ENCODE peak calls at places on chromosomes 11 and 22, in eight cellular contexts. N is HCT116; H is A549; S is psoas muscle; P is CD4-positive, CD25-positive, alpha-beta regulatory T cell; K is mucosa of descending colon; L is pancreas; J is right cardiac atrium. T is an unnamed sample.

GRCh38 chr11:131005829-131006228 is 89.5 kb upstream of the SNX19 start:
- ATAC-seq in P (no peak), L (no peak), J (no peak), N (no peak), K (no peak), S (no peak), H (no peak), T (no peak)

GRCh38 chr11:14625804-14626203 is 17.8 kb upstream of the PDE3B start:
- ATAC-seq in J (no peak), S (no peak), L (peak), K (no peak), H (no peak), P (no peak), N (no peak), T (no peak)

GRCh38 chr11:128522943-128523518 is 64.3 kb downstream of the ETS1 start:
- ATAC-seq in H (no peak), N (no peak), K (no peak), S (no peak), L (no peak), P (no peak), J (no peak), T (no peak)

GRCh38 chr22:23786261-23786710 is 480 bp upstream of the SMARCB1 start:
- ATAC-seq in K (no peak), P (no peak), J (peak), N (no peak), H (no peak), S (peak), L (no peak), T (no peak)

GRCh38 chr11:130181295-130182272 is 22.0 kb downstream of the ST14 start:
- ATAC-seq in P (no peak), K (peak), L (peak), S (peak), H (peak), J (peak), N (peak), T (no peak)

GRCh38 chr11:23155503-23155902 is 295.2 kb upstream of the CCDC179 start:
- ATAC-seq in J (no peak), P (no peak), L (no peak), K (no peak), S (no peak), H (no peak), N (no peak), T (no peak)

GRCh38 chr11:2301631-2302272 is at the start of the genes C11orf21 and TSPAN32:
- ATAC-seq in P (peak), L (peak), S (no peak), H (no peak), J (no peak), K (peak), N (no peak), T (no peak)

GRCh38 chr22:39491696-39492095 is 10.4 kb upstream of the MIEF1 start:
- ATAC-seq in K (no peak), N (no peak), H (no peak), L (no peak), P (no peak), S (no peak), J (no peak), T (no peak)

GRCh38 chr11:128521697-128522062 is 65.7 kb downstream of the ETS1 start:
- ATAC-seq in N (peak), L (peak), J (peak), H (peak), P (no peak), K (peak), S (peak), T (no peak)

GRCh38 chr11:78193806-78194205 is 5.1 kb downstream of the USP35 start:
- ATAC-seq in N (no peak), K (no peak), J (no peak), S (no peak), P (no peak), L (no peak), H (no peak), T (no peak)

GRCh38 chr11:33735166-33735425 is 1.1 kb downstream of the CD59 start:
- ATAC-seq in H (no peak), L (peak), S (no peak), N (no peak), P (no peak), K (no peak), J (no peak), T (no peak)

GRCh38 chr11:121451178-121451981 is 734 bp upstream of the SORL1 start:
- ATAC-seq in H (no peak), S (no peak), N (no peak), L (peak), J (no peak), K (peak), P (peak), T (no peak)

GRCh38 chr11:18145837-18146236 is 13.5 kb downstream of the MRGPRX3 start:
- ATAC-seq in J (no peak), L (no peak), S (no peak), P (no peak), K (no peak), H (no peak), N (no peak), T (no peak)

GRCh38 chr11:76637491-76638266 is 32.9 kb downstream of the LRRC32 start:
- ATAC-seq in S (peak), K (peak), J (peak), H (no peak), P (peak), L (peak), N (no peak), T (peak)

GRCh38 chr11:100753562-100753961 is 66.5 kb downstream of the ARHGAP42 start:
- ATAC-seq in J (peak), P (no peak), N (peak), H (peak), K (peak), S (no peak), L (no peak), T (no peak)

GRCh38 chr22:41976070-41976901 is 7.0 kb downstream of the SEPTIN3 start:
- ATAC-seq in K (peak), P (peak), J (peak), N (peak), S (peak), H (peak), L (peak), T (peak)

GRCh38 chr22:42688241-42688913 is 32.3 kb downstream of the A4GALT start:
- ATAC-seq in J (peak), H (peak), P (no peak), S (peak), L (peak), N (peak), K (peak), T (peak)

GRCh38 chr11:108672113-108672512 is 7.2 kb downstream of the DDX10 start:
- ATAC-seq in P (no peak), S (no peak), H (no peak), N (no peak), J (peak), K (no peak), L (no peak), T (no peak)

GRCh38 chr11:22787565-22788162 is 41.9 kb downstream of the SVIP start:
- ATAC-seq in S (peak), L (peak), N (peak), J (no peak), H (peak), P (peak), K (peak), T (no peak)

GRCh38 chr11:45901646-45902045 is 5.4 kb downstream of the FREY1 start:
- ATAC-seq in K (no peak), N (no peak), H (no peak), J (no peak), P (no peak), L (no peak), S (no peak), T (no peak)

GRCh38 chr11:45899448-45900174 is 7.5 kb downstream of the FREY1 start:
- ATAC-seq in S (peak), K (peak), H (peak), N (peak), P (peak), J (peak), L (peak), T (peak)

GRCh38 chr11:45899086-45899447 is 8.0 kb downstream of the FREY1 start:
- ATAC-seq in J (no peak), S (no peak), K (no peak), H (no peak), N (no peak), L (no peak), P (no peak), T (no peak)

GRCh38 chr11:45902452-45903380 is 4.4 kb downstream of the FREY1 start:
- ATAC-seq in J (no peak), L (no peak), H (no peak), P (no peak), N (no peak), K (no peak), S (no peak), T (no peak)

GRCh38 chr11:45900916-45901617 is 6.0 kb downstream of the FREY1 start:
- ATAC-seq in S (no peak), H (no peak), L (peak), P (no peak), J (no peak), N (no peak), K (no peak), T (no peak)
- H3K4me3 ChIP-seq in S (peak), H (peak), L (peak), P (no peak), J (no peak), N (no peak), K (no peak), T (peak)

GRCh38 chr11:84924290-84924689 is 702.9 kb downstream of the DLG2 start:
- ATAC-seq in P (no peak), J (no peak), K (no peak), S (no peak), H (no peak), L (no peak), N (no peak), T (no peak)

GRCh38 chr11:84923489-84923888 is 703.7 kb downstream of the DLG2 start:
- ATAC-seq in J (no peak), L (no peak), P (no peak), S (no peak), H (no peak), K (no peak), N (no peak), T (no peak)

GRCh38 chr11:84922212-84922805 is 704.8 kb downstream of the DLG2 start:
- ATAC-seq in H (no peak), L (no peak), N (no peak), J (no peak), P (no peak), S (no peak), K (no peak), T (no peak)

GRCh38 chr11:84922836-84923235 is 704.3 kb downstream of the DLG2 start:
- ATAC-seq in H (no peak), K (peak), N (no peak), S (no peak), L (no peak), P (no peak), J (no peak), T (no peak)
- H3K4me3 ChIP-seq in H (no peak), K (no peak), N (no peak), S (peak), L (no peak), P (no peak), J (peak), T (peak)

GRCh38 chr11:6303657-6304056 is 16.6 kb downstream of the CAVIN3 start:
- ATAC-seq in K (no peak), H (no peak), S (no peak), J (no peak), P (no peak), N (no peak), L (peak), T (no peak)

GRCh38 chr11:6312106-6312505 is 8.2 kb downstream of the CAVIN3 start:
- ATAC-seq in L (no peak), S (no peak), K (no peak), P (no peak), N (no peak), H (no peak), J (no peak), T (no peak)

DNA sequence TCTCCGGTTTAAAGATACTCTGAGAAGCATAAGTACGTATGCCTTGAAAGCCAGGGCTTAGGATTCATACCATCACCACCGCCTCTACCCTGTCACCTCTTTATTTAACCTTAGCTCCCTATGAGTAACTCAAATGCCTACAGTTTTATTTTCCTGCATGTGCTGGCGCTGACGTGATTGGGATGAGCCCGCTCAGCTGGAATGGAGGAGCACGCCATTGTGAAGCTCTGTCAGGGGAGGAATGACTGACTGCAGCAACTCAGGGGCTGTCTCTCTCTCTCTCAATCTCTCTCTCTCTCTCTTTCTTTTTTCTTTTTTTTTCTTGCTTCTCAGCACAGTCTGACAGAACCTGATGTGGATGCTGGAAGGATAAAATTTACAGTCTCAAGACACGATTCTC is 12.4 kb downstream of the CAVIN3 start:
- ATAC-seq in J (no peak), P (no peak), N (no peak), L (no peak), K (no peak), H (peak), S (no peak), T (no peak)
- H3K4me3 ChIP-seq in J (no peak), P (no peak), N (no peak), L (no peak), K (no peak), H (no peak), S (no peak), T (no peak)

DNA sequence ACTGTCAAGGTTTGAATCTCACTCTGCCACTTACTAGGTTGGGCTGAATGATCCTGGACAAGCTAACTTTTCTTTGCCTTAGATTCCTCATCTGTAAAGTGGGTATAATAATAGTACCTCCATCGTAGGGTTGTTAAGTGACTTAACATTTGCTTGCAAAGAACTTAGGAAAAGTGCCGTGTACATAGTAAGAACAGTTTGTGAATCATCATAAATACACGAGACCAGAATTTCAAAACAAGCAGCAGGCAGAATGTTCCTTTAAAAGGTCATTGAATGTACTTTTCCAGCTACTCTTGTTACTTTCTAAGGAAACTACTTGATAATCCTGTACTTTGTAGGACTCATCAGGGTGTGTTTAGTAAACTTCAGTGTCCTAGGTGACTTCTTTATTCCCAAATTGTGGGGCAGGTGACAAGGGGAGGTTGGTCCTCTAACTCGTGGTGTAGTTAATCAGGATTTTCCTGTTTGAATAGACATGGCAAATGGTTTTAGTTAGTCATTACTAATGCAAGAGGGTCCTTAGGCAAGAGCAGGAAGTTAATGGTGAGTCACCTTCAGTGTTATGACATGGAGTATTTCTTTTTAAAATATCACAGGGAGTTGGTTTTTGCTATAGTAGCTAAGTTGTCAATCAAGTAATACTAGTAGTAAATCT is 67.9 kb downstream of the YAP1 start:
- ATAC-seq in P (no peak), N (peak), H (peak), J (peak), S (peak), K (peak), L (peak), T (peak)
- H3K4me3 ChIP-seq in P (no peak), N (peak), H (no peak), J (no peak), S (no peak), K (no peak), L (no peak), T (no peak)

DNA sequence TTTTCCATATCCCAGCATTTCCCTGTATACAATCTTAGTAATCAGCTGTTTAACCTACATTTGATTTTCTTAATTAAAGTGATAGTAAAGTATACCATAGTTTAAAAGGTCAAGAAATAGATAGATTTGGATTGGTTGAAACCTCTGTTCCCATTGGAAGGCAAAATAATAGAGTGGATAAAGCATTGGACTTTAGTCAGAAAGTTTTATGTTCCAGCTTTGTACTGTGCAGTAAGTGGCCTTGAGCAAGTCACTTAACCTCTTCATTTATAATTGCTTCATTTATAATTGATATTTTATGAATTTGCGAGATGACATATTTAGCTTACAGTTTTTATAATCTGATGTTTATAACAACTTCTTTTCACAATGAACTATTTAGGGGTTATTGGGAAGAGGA is 3.6 kb downstream of the ZFP91 start:
- ATAC-seq in K (no peak), J (no peak), S (no peak), P (no peak), H (no peak), N (no peak), L (no peak), T (no peak)
- H3K4me3 ChIP-seq in K (no peak), J (no peak), S (peak), P (peak), H (no peak), N (no peak), L (no peak), T (no peak)

T was measured in gastroesophageal sphincter.